ENCODE peak calls at places on chromosomes 3 and 15, in four cellular contexts. O is mucosa of descending colon; I is CD8-positive, alpha-beta T cell; Z is body of pancreas. S is an unnamed sample. For H3K36me3 and H3K4me1, the result is how much of the 10 kb centered on the place peaks cover.

GRCh38 chr3:141367038-141367730 is 1.1 kb upstream of the ZBTB38 start:
- DNase-seq in Z (peak), I (no peak), O (no peak), S (no peak)

GRCh38 chr3:54215521-54215920 is 93.2 kb downstream of the CACNA2D3 start:
- DNase-seq in Z (no peak), O (no peak), I (no peak), S (no peak)

GRCh38 chr3:72533584-72534473 is 314.4 kb downstream of the SHQ1 start:
- DNase-seq in I (no peak), O (no peak), Z (peak), S (no peak)

GRCh38 chr3:175729466-175729865 is 870.3 kb downstream of the NAALADL2 start:
- DNase-seq in O (no peak), Z (no peak), I (no peak), S (no peak)

GRCh38 chr3:113546414-113546893 is 14.1 kb downstream of the SIDT1 start:
- DNase-seq in I (no peak), O (no peak), Z (no peak), S (no peak)

GRCh38 chr15:45399381-45400212 is 21.3 kb upstream of the GATM start:
- DNase-seq in O (no peak), I (no peak), Z (peak), S (no peak)

GRCh38 chr3:136428167-136428566 is 178.0 kb downstream of the PCCB start:
- DNase-seq in I (no peak), Z (no peak), O (no peak), S (no peak)

GRCh38 chr3:123817413-123817812 is 66.7 kb downstream of the MYLK start:
- DNase-seq in I (no peak), O (no peak), Z (no peak), S (no peak)

GRCh38 chr3:95218484-95218883 is 1155.6 kb downstream of the NSUN3 start:
- DNase-seq in Z (no peak), O (no peak), I (no peak), S (no peak)

GRCh38 chr3:46316258-46316657 is 37.7 kb upstream of the CCR2 start:
- DNase-seq in I (no peak), O (no peak), Z (no peak), S (no peak)

GRCh38 chr3:63354160-63354559 is 76.1 kb downstream of the SYNPR start:
- DNase-seq in O (no peak), I (no peak), Z (no peak), S (no peak)

GRCh38 chr15:62889734-62890505 is 152.6 kb upstream of the TPM1 start:
- DNase-seq in Z (peak), I (no peak), O (no peak), S (peak)

GRCh38 chr3:170721563-170721962 is 135.7 kb upstream of the SLC7A14 start:
- DNase-seq in O (no peak), I (no peak), Z (peak), S (no peak)

GRCh38 chr15:60589728-60590127 is 110.8 kb upstream of the ICE2 start:
- DNase-seq in I (no peak), O (no peak), Z (no peak), S (no peak)

GRCh38 chr15:91553455-91553854 is 300.1 kb upstream of the SLCO3A1 start:
- DNase-seq in I (no peak), Z (no peak), O (no peak), S (no peak)

GRCh38 chr3:182912476-182912875 is 67.9 kb downstream of the DCUN1D1 start:
- DNase-seq in O (no peak), Z (no peak), I (no peak), S (no peak)

GRCh38 chr3:52792413-52792812 is 2.2 kb upstream of the ITIH3 start:
- DNase-seq in I (no peak), Z (no peak), O (no peak), S (no peak)

GRCh38 chr3:83065861-83066260 is 1304.4 kb upstream of the GBE1 start:
- DNase-seq in Z (no peak), O (no peak), I (no peak), S (no peak)

GRCh38 chr3:107236661-107237375 is 140.4 kb upstream of the CCDC54 start:
- DNase-seq in Z (no peak), I (no peak), O (no peak), S (no peak)

GRCh38 chr15:71725215-71725955 is 85.0 kb upstream of the NR2E3 start:
- DNase-seq in Z (no peak), I (no peak), O (no peak), S (no peak)

GRCh38 chr3:43857361-43858051 is 166.8 kb downstream of the ABHD5 start:
- DNase-seq in I (no peak), Z (no peak), O (no peak), S (no peak)

GRCh38 chr3:26840272-26840870 is 217.8 kb downstream of the LRRC3B start:
- DNase-seq in Z (no peak), I (no peak), O (no peak), S (no peak)

GRCh38 chr3:8223766-8224165 is 277.9 kb upstream of the LMCD1 start:
- DNase-seq in Z (peak), O (no peak), I (no peak), S (no peak)

GRCh38 chr15:93452537-93453211 is 363.7 kb upstream of the RGMA start:
- DNase-seq in Z (no peak), O (no peak), I (no peak), S (no peak)

GRCh38 chr15:90550919-90551318 is 21.2 kb downstream of the CRTC3 start:
- DNase-seq in Z (no peak), I (no peak), O (no peak), S (no peak)

GRCh38 chr15:67569668-67570067 is 27.2 kb downstream of the MAP2K5 start:
- DNase-seq in O (no peak), Z (no peak), I (no peak), S (no peak)

GRCh38 chr3:120858501-120858900 is 49.5 kb upstream of the STXBP5L start:
- DNase-seq in I (no peak), Z (no peak), O (no peak), S (no peak)

GRCh38 chr3:120853416-120853815 is 54.6 kb upstream of the STXBP5L start:
- DNase-seq in I (no peak), Z (no peak), O (no peak), S (no peak)

GRCh38 chr3:120852412-120852811 is 55.6 kb upstream of the STXBP5L start:
- DNase-seq in I (no peak), O (no peak), Z (no peak), S (no peak)

GRCh38 chr3:120854908-120855526 is 53.0 kb upstream of the STXBP5L start:
- DNase-seq in O (no peak), Z (no peak), I (no peak), S (no peak)

GRCh38 chr3:120855665-120856437 is 52.2 kb upstream of the STXBP5L start:
- DNase-seq in I (no peak), Z (no peak), O (peak), S (no peak)
- TF ChIP-seq CTCF in I (no peak), Z (no peak), O (no peak), S (no peak)

GRCh38 chr3:30683769-30684168 is 77.4 kb downstream of the TGFBR2 start:
- DNase-seq in I (no peak), O (no peak), Z (no peak), S (no peak)
- H3K36me3 ChIP-seq in I (under half), O (under half), Z (under half), S (under half)

GRCh38 chr15:85762039-85762755 is 32.5 kb downstream of the KLHL25 start:
- DNase-seq in I (no peak), O (no peak), Z (no peak), S (no peak)
- H3K4me1 ChIP-seq in I (under half), O (under half), Z (under half), S (under half)

DNA sequence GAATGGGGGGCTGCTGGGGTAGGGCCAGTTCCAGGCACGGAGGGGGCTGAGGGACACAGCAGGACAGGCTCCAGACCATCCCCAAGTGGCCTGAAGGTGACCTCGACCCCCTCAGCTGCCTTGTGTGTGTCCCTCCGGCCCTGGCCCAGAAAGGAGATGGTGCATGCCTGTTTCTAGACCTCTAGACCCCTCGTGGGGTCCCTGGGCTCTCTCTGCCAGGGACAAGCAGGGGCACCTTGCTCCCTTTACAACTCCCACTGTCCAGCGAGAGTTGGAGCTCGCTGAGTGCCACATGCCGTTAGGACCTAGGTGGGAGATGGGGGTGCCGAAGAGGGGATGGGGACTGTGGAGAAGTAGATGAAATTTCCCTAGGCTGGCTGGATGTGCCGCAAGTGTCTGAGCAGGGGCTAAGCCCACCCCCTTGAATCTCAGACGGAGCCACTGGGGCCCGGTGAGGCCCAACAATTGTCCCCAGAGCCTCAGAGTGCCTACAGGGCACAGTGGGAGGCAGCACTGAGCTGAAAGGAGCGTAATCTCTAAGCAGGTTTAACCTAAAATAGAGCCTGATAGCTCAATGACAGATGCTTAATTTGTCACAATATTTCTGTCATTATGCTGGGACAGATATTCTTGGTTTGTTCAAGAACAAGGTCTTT is 23.7 kb upstream of the KLF13 start:
- DNase-seq in Z (no peak), I (peak), O (no peak), S (no peak)
- TF ChIP-seq CTCF in Z (no peak), I (no peak), O (no peak), S (no peak)

DNA sequence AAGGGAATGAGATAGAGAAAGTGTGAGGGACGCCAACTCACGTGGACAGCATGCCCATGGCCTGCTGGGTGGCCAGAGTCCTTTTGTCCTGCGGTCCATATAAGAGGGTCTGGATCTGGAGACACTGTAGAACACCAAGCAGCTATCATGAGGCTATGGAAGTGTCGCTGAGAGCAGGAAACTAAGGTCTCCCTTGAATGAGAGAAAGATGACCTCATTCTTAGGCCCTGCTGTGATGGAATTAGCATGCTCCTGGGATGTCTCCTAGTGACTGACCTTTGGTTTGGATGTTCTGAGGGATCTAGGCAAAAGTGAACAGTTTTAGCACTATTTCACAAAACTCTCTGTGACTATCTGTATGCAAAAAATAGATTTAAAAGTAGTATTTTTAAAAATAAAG is 34.4 kb downstream of the SYNM start:
- DNase-seq in Z (no peak), I (no peak), O (no peak), S (no peak)
- H3K36me3 ChIP-seq in Z (under half), I (under half), O (under half), S (under half)

GRCh38 chr15:57464480-57464879 is 88.2 kb downstream of the CGNL1 start:
- DNase-seq in O (no peak), I (no peak), Z (no peak), S (no peak)
- H3K4me1 ChIP-seq in O (under half), I (under half), Z (under half), S (under half)

GRCh38 chr15:59105839-59106238 is 893 bp downstream of the CCNB2 start:
- DNase-seq in Z (no peak), I (no peak), O (no peak), S (no peak)
- TF ChIP-seq CTCF in Z (no peak), I (no peak), O (no peak), S (no peak)

DNA sequence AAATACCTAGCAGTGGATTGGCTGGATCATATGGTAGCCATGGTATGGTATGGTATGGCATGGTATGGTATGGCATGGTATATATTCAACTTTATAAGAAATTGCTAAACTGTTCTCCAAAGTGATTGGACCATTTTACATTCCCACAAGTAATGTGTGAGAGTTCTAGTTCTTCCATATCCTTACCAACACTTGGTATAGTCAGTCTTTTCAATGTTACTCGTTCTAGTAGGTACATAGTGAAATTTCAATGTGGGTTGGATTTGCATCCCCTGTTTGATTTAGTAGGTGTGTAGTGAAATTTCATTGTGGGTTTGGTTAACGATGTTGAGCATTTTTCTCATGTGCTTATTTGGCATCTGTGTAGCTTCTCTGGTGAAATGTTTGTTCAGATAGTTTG is 154.3 kb downstream of the ITPR1 start:
- DNase-seq in I (no peak), Z (no peak), O (no peak), S (no peak)
- H3K36me3 ChIP-seq in I (under half), Z (under half), O (under half), S (under half)

GRCh38 chr15:64112077-64112772 is 16.4 kb downstream of the SNX1 start:
- DNase-seq in I (no peak), O (no peak), Z (no peak), S (no peak)

GRCh38 chr15:64110945-64111678 is 15.3 kb downstream of the SNX1 start:
- DNase-seq in Z (no peak), O (no peak), I (no peak), S (no peak)

GRCh38 chr15:64117759-64118487 is 22.1 kb downstream of the SNX1 start:
- DNase-seq in Z (no peak), I (no peak), O (no peak), S (no peak)

GRCh38 chr15:64111679-64112050 is 15.9 kb downstream of the SNX1 start:
- DNase-seq in O (no peak), I (no peak), Z (no peak), S (no peak)

GRCh38 chr15:64112904-64113303 is 17.1 kb downstream of the SNX1 start:
- DNase-seq in I (no peak), O (no peak), Z (no peak), S (no peak)
- H3K4me1 ChIP-seq in I (under half), O (under half), Z (under half), S (under half)